ENCODE peak calls at places on chromosomes 7 and 10, in five cellular contexts. J is cardiac muscle cell, R is IMR-90, Z is neural progenitor cell, U is esophagus squamous epithelium. V is an unnamed sample.

GRCh38 chr7:41641006-41641714 is 61.7 kb downstream of the INHBA start:
- DNase-seq in J (no peak), R (peak; percentile 23), Z (no peak), U (no peak), V (no peak)

GRCh38 chr7:144386741-144387140 is 16.8 kb downstream of the NOBOX start:
- DNase-seq in J (no peak), R (peak; percentile 13), Z (no peak), U (no peak), V (no peak)

GRCh38 chr7:151539055-151539714 is 19.5 kb upstream of the RHEB start:
- DNase-seq in J (peak; percentile 87), R (peak; percentile 16), Z (peak; percentile 81), U (no peak), V (peak; percentile 33)

GRCh38 chr10:88117869-88118632 is 254.6 kb downstream of the PTEN start:
- DNase-seq in J (peak; percentile 45), R (no peak), Z (peak; percentile 21), U (no peak), V (peak; percentile 31)

GRCh38 chr7:88758355-88759215 is 915 bp upstream of the ZNF804B start:
- DNase-seq in J (peak; percentile 61), R (no peak), Z (peak; percentile 71), U (no peak), V (no peak)

GRCh38 chr7:54773472-54774399 is 14.7 kb upstream of the SEC61G start:
- DNase-seq in J (peak; percentile 87), R (peak; percentile 84), Z (peak; percentile 87), U (no peak), V (peak; percentile 83)

GRCh38 chr10:60535427-60535826 is 145.8 kb upstream of the ANK3 start:
- DNase-seq in J (no peak), R (no peak), Z (no peak), U (no peak), V (no peak)

GRCh38 chr10:103086799-103087198 is 106.3 kb downstream of the NT5C2 start:
- DNase-seq in J (no peak), R (no peak), Z (no peak), U (no peak), V (no peak)

GRCh38 chr7:133081119-133081604 is 728 bp downstream of the CHCHD3 start:
- DNase-seq in J (peak; percentile 43), R (no peak), Z (peak; percentile 49), U (no peak), V (no peak)

GRCh38 chr10:17537281-17537680 is 79.9 kb downstream of the HACD1 start:
- DNase-seq in J (no peak), R (no peak), Z (no peak), U (no peak), V (no peak)

GRCh38 chr10:34143466-34143865 is 671.6 kb downstream of the PARD3 start:
- DNase-seq in J (no peak), R (no peak), Z (no peak), U (no peak), V (no peak)

GRCh38 chr7:94012748-94013147 is 8.6 kb upstream of the BET1 start:
- DNase-seq in J (no peak), R (no peak), Z (no peak), U (no peak), V (no peak)

GRCh38 chr10:11115337-11115736 is 97.7 kb downstream of the CELF2 start:
- DNase-seq in J (peak; percentile 49), R (no peak), Z (no peak), U (no peak), V (no peak)

GRCh38 chr10:77899080-77899477 is 27.5 kb downstream of the DLG5 start:
- DNase-seq in J (no peak), R (peak; percentile 51), Z (no peak), U (no peak), V (no peak)

GRCh38 chr7:87339373-87339897 is 6.0 kb upstream of the CROT start:
- DNase-seq in J (no peak), R (no peak), Z (no peak), U (no peak), V (no peak)

GRCh38 chr10:3538850-3539531 is 246.0 kb downstream of the KLF6 start:
- DNase-seq in J (no peak), R (peak; percentile 97), Z (peak; percentile 11), U (no peak), V (no peak)

GRCh38 chr7:135721198-135721820 is 6.7 kb downstream of the SLC13A4 start:
- DNase-seq in J (no peak), R (no peak), Z (no peak), U (no peak), V (no peak)

GRCh38 chr7:28211006-28211405 is 30.4 kb upstream of the JAZF1 start:
- DNase-seq in J (no peak), R (no peak), Z (no peak), U (no peak), V (no peak)

GRCh38 chr7:94417921-94418320 is 23.2 kb downstream of the COL1A2 start:
- DNase-seq in J (no peak), R (no peak), Z (no peak), U (no peak), V (no peak)

GRCh38 chr10:43198682-43199005 is 60.4 kb downstream of the CSGALNACT2 start:
- DNase-seq in J (no peak), R (no peak), Z (no peak), U (no peak), V (no peak)

GRCh38 chr10:88004451-88004850 is 141.0 kb downstream of the PTEN start:
- DNase-seq in J (no peak), R (peak; percentile 49), Z (no peak), U (no peak), V (no peak)

GRCh38 chr10:131424836-131425506 is 113.5 kb upstream of the TCERG1L start:
- DNase-seq in J (no peak), R (no peak), Z (no peak), U (no peak), V (no peak)

GRCh38 chr10:57849726-57850357 is 417.9 kb downstream of the IPMK start:
- DNase-seq in J (no peak), R (peak; percentile 2), Z (no peak), U (no peak), V (no peak)

GRCh38 chr10:100481462-100482081 is 18.8 kb downstream of the WNT8B start:
- DNase-seq in J (peak; percentile 83), R (peak; percentile 81), Z (peak; percentile 85), U (peak; percentile 12), V (peak; percentile 80)

GRCh38 chr10:8768854-8769253 is 714.4 kb downstream of the GATA3 start:
- DNase-seq in J (no peak), R (no peak), Z (no peak), U (no peak), V (no peak)

GRCh38 chr10:124347956-124348355 is 70.8 kb downstream of the OAT start:
- DNase-seq in J (no peak), R (no peak), Z (no peak), U (no peak), V (no peak)

GRCh38 chr10:34717429-34717828 is 97.7 kb downstream of the PARD3 start:
- DNase-seq in J (no peak), R (no peak), Z (no peak), U (no peak), V (no peak)

GRCh38 chr10:57948796-57949195 is 318.9 kb downstream of the IPMK start:
- DNase-seq in J (no peak), R (no peak), Z (no peak), U (no peak), V (no peak)

GRCh38 chr7:130955560-130955919 is 221.5 kb upstream of the KLF14 start:
- DNase-seq in J (no peak), R (no peak), Z (no peak), U (no peak), V (no peak)
- H3K4me3 ChIP-seq in J (no peak overlapping the region), R (no peak overlapping the region), Z (no peak overlapping the region), U (no peak overlapping the region), V (no peak overlapping the region)

DNA sequence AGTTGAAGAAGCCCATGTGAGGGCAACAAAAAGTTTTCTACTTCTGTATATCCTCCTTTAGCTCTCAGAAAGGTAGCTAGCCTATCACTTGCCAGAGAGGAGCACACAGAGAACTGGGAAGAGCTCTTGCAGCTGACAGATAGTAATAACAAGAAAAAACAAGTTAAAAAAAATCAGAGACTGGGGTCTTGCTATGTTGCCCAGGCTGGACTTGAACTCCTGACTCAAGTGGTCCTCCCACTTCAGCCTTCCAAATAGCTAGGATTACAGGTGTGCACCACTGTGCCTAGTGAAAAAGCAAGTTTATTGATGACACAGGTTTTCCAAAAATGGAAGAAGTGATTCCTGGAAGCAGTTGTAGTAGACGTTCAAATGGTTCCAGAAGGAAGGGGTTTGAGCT is 93.6 kb downstream of the CLEC2L start:
- DNase-seq in J (no peak), R (no peak), Z (no peak), U (no peak), V (no peak)
- H3K36me3 ChIP-seq in J (peaks cover 72% of the 10 kb centered on the region), R (peaks cover 75% of the 10 kb centered on the region), Z (no peaks in the 10 kb centered on the region), U (peaks cover 14% of the 10 kb centered on the region), V (peaks cover 19% of the 10 kb centered on the region)

GRCh38 chr10:37821237-37821636 is 36.2 kb downstream of the ZNF248 start:
- DNase-seq in J (no peak), R (no peak), Z (no peak), U (no peak), V (no peak)

GRCh38 chr10:37813763-37814162 is 43.6 kb downstream of the ZNF248 start:
- DNase-seq in J (no peak), R (no peak), Z (no peak), U (no peak), V (no peak)

GRCh38 chr10:37819797-37820196 is 37.6 kb downstream of the ZNF248 start:
- DNase-seq in J (no peak), R (no peak), Z (no peak), U (no peak), V (no peak)

GRCh38 chr10:37812290-37812689 is 45.1 kb downstream of the ZNF248 start:
- DNase-seq in J (no peak), R (no peak), Z (no peak), U (no peak), V (no peak)

DNA sequence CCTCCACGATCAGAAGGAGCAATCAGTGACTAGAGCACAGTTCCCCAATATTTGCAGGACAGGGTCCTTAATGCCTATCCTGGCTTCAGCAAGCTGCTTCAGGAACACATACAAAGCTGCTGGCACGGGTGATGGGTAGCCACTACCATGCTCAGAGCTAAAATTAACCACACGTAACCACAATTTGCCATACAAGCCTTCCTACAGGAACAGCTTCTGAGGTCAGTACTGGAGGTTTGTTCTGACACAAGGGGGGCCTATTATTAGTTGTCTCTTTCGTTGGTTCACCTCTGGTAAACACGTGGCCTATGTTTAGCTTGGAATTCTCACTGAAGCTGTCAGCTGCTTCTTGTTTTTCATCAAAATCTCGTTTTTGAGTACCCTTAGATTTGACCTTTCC is 41.1 kb downstream of the ZNF248 start:
- DNase-seq in J (no peak), R (no peak), Z (no peak), U (no peak), V (no peak)
- H3K9me3 ChIP-seq in J (peaks cover 2% of the 10 kb centered on the region), R (peaks cover 19% of the 10 kb centered on the region), Z (peaks cover 12% of the 10 kb centered on the region), U (peaks cover 58% of the 10 kb centered on the region), V (no peaks in the 10 kb centered on the region)

GRCh38 chr10:61663466-61663865 is 737 bp downstream of the CABCOCO1 start:
- DNase-seq in J (no peak), R (no peak), Z (no peak), U (no peak), V (no peak)
- H3K4me3 ChIP-seq in J (peak overlapping the region; percentile 60), R (no peak overlapping the region), Z (peak overlapping the region; percentile 61), U (peak overlapping the region; percentile 68), V (no peak overlapping the region)

GRCh38 chr10:26743091-26743490 is 45.6 kb downstream of the PDSS1 start:
- DNase-seq in J (no peak), R (peak; percentile 32), Z (no peak), U (no peak), V (no peak)
- H3K36me3 ChIP-seq in J (peaks cover 42% of the 10 kb centered on the region), R (peaks cover 15% of the 10 kb centered on the region), Z (peaks cover 17% of the 10 kb centered on the region), U (no peaks in the 10 kb centered on the region), V (peaks cover 86% of the 10 kb centered on the region)